ENCODE peak calls at places on chromosomes 5 and 9, in six cellular contexts. One of them, this sample, is unnamed.

GRCh38 chr9:98372077-98372812 is 116.8 kb upstream of the TBC1D2 start:
- DNase-seq in DMS79 treated with DMSO at 0.1 percent for 48 hours: no peak
- DNase-seq in NCI-H1694: no peak
- DNase-seq in pons: peak
- DNase-seq in NCI-H345: no peak
- DNase-seq in HFF-Myc: no peak
- DNase-seq in this sample: no peak

GRCh38 chr5:116492016-116492623 is 82.5 kb downstream of the SEMA6A start:
- DNase-seq in DMS79 treated with DMSO at 0.1 percent for 48 hours: peak
- DNase-seq in pons: peak
- DNase-seq in NCI-H345: no peak
- DNase-seq in HFF-Myc: peak
- DNase-seq in NCI-H1694: no peak
- DNase-seq in this sample: no peak

GRCh38 chr5:19534751-19535150 is 453.2 kb downstream of the CDH18 start:
- DNase-seq in HFF-Myc: no peak
- DNase-seq in NCI-H345: no peak
- DNase-seq in pons: no peak
- DNase-seq in NCI-H1694: no peak
- DNase-seq in DMS79 treated with DMSO at 0.1 percent for 48 hours: no peak
- DNase-seq in this sample: peak

GRCh38 chr5:74502479-74502950 is 138.0 kb downstream of the ENC1 start:
- DNase-seq in DMS79 treated with DMSO at 0.1 percent for 48 hours: no peak
- DNase-seq in HFF-Myc: no peak
- DNase-seq in NCI-H1694: no peak
- DNase-seq in pons: no peak
- DNase-seq in NCI-H345: no peak
- DNase-seq in this sample: no peak

GRCh38 chr5:109707531-109707930 is 17.8 kb downstream of the MAN2A1 start:
- DNase-seq in NCI-H1694: no peak
- DNase-seq in NCI-H345: no peak
- DNase-seq in HFF-Myc: no peak
- DNase-seq in DMS79 treated with DMSO at 0.1 percent for 48 hours: no peak
- DNase-seq in pons: no peak
- DNase-seq in this sample: no peak

GRCh38 chr9:110752766-110753165 is 84.2 kb downstream of the MUSK start:
- DNase-seq in DMS79 treated with DMSO at 0.1 percent for 48 hours: no peak
- DNase-seq in NCI-H1694: no peak
- DNase-seq in NCI-H345: no peak
- DNase-seq in HFF-Myc: peak
- DNase-seq in pons: no peak
- DNase-seq in this sample: peak

GRCh38 chr5:140565024-140565779 is 574 bp downstream of the SLC35A4 start:
- DNase-seq in NCI-H1694: no peak
- DNase-seq in HFF-Myc: no peak
- DNase-seq in pons: peak
- DNase-seq in NCI-H345: no peak
- DNase-seq in DMS79 treated with DMSO at 0.1 percent for 48 hours: no peak
- DNase-seq in this sample: no peak

GRCh38 chr9:137045294-137046093 is 483 bp downstream of the NPDC1 start:
- DNase-seq in NCI-H1694: no peak
- DNase-seq in NCI-H345: peak
- DNase-seq in DMS79 treated with DMSO at 0.1 percent for 48 hours: no peak
- DNase-seq in HFF-Myc: no peak
- DNase-seq in pons: no peak
- DNase-seq in this sample: no peak

GRCh38 chr9:84781431-84781830 is 111.9 kb downstream of the NTRK2 start:
- DNase-seq in NCI-H1694: no peak
- DNase-seq in pons: peak
- DNase-seq in DMS79 treated with DMSO at 0.1 percent for 48 hours: no peak
- DNase-seq in HFF-Myc: no peak
- DNase-seq in NCI-H345: no peak
- DNase-seq in this sample: no peak

GRCh38 chr9:135584371-135584770 is 22.8 kb downstream of the PAEP start:
- DNase-seq in HFF-Myc: no peak
- DNase-seq in DMS79 treated with DMSO at 0.1 percent for 48 hours: no peak
- DNase-seq in NCI-H345: no peak
- DNase-seq in pons: no peak
- DNase-seq in NCI-H1694: no peak
- DNase-seq in this sample: no peak

GRCh38 chr9:86707932-86708510 is 239.3 kb downstream of the GAS1 start:
- DNase-seq in pons: peak
- DNase-seq in NCI-H345: no peak
- DNase-seq in HFF-Myc: no peak
- DNase-seq in NCI-H1694: no peak
- DNase-seq in DMS79 treated with DMSO at 0.1 percent for 48 hours: no peak
- DNase-seq in this sample: no peak

GRCh38 chr9:114384836-114385411 is 2.9 kb downstream of the AKNA start:
- DNase-seq in HFF-Myc: no peak
- DNase-seq in DMS79 treated with DMSO at 0.1 percent for 48 hours: no peak
- DNase-seq in NCI-H345: no peak
- DNase-seq in NCI-H1694: no peak
- DNase-seq in pons: no peak
- DNase-seq in this sample: no peak

GRCh38 chr5:168011096-168011495 is 280.3 kb upstream of the WWC1 start:
- DNase-seq in DMS79 treated with DMSO at 0.1 percent for 48 hours: no peak
- DNase-seq in NCI-H1694: no peak
- DNase-seq in HFF-Myc: no peak
- DNase-seq in pons: no peak
- DNase-seq in NCI-H345: no peak
- DNase-seq in this sample: no peak

GRCh38 chr9:40927260-40927631 is 201.2 kb downstream of the FOXD4L6 start:
- DNase-seq in pons: no peak
- DNase-seq in DMS79 treated with DMSO at 0.1 percent for 48 hours: no peak
- DNase-seq in NCI-H1694: no peak
- DNase-seq in NCI-H345: no peak
- DNase-seq in HFF-Myc: no peak
- DNase-seq in this sample: no peak

GRCh38 chr5:132484386-132484715 is 6.2 kb downstream of the IRF1 start:
- DNase-seq in DMS79 treated with DMSO at 0.1 percent for 48 hours: no peak
- DNase-seq in NCI-H345: no peak
- DNase-seq in HFF-Myc: no peak
- DNase-seq in pons: no peak
- DNase-seq in NCI-H1694: no peak
- DNase-seq in this sample: no peak

GRCh38 chr5:163436515-163436914 is 880 bp upstream of the CCNG1 start:
- DNase-seq in DMS79 treated with DMSO at 0.1 percent for 48 hours: no peak
- DNase-seq in HFF-Myc: no peak
- DNase-seq in NCI-H345: no peak
- DNase-seq in pons: no peak
- DNase-seq in NCI-H1694: no peak
- DNase-seq in this sample: no peak

GRCh38 chr5:41785061-41785460 is 85.2 kb downstream of the OXCT1 start:
- DNase-seq in NCI-H1694: no peak
- DNase-seq in NCI-H345: no peak
- DNase-seq in HFF-Myc: no peak
- DNase-seq in pons: no peak
- DNase-seq in DMS79 treated with DMSO at 0.1 percent for 48 hours: no peak
- DNase-seq in this sample: no peak

GRCh38 chr9:9552665-9553064 is 1060.1 kb downstream of the PTPRD start:
- DNase-seq in NCI-H345: peak
- DNase-seq in pons: no peak
- DNase-seq in NCI-H1694: peak
- DNase-seq in HFF-Myc: no peak
- DNase-seq in DMS79 treated with DMSO at 0.1 percent for 48 hours: no peak
- DNase-seq in this sample: peak

GRCh38 chr9:34046784-34047379 is 1.8 kb downstream of the UBAP2 start:
- DNase-seq in pons: no peak
- DNase-seq in HFF-Myc: no peak
- DNase-seq in NCI-H345: no peak
- DNase-seq in NCI-H1694: no peak
- DNase-seq in DMS79 treated with DMSO at 0.1 percent for 48 hours: no peak
- DNase-seq in this sample: no peak

GRCh38 chr9:137316012-137316981 is 14.2 kb upstream of the NRARP start:
- DNase-seq in pons: no peak
- DNase-seq in HFF-Myc: no peak
- DNase-seq in DMS79 treated with DMSO at 0.1 percent for 48 hours: no peak
- DNase-seq in NCI-H345: no peak
- DNase-seq in NCI-H1694: no peak
- DNase-seq in this sample: no peak

This sample was measured in NCI-H446 treated with DMSO at 0.1 percent for 48 hours.